ENCODE peak calls at places on chromosomes 2 and 18, in seven cellular contexts. One of them, this sample, is unnamed.

GRCh38 chr2:167954500-167954899 is 292.9 kb downstream of the STK39 start:
- DNase-seq in HepG2: no peak
- DNase-seq in lower leg skin: no peak
- DNase-seq in uterus: no peak
- DNase-seq in heart left ventricle: no peak
- DNase-seq in H54: no peak
- DNase-seq in spleen: no peak
- DNase-seq in this sample: no peak

GRCh38 chr2:95760839-95761525 is 169.2 kb downstream of the TRIM43 start:
- DNase-seq in lower leg skin: no peak
- DNase-seq in uterus: no peak
- DNase-seq in spleen: no peak
- DNase-seq in heart left ventricle: no peak
- DNase-seq in H54: peak
- DNase-seq in HepG2: no peak
- DNase-seq in this sample: no peak

GRCh38 chr2:202883987-202884675 is 12.6 kb upstream of the ICA1L start:
- DNase-seq in lower leg skin: no peak
- DNase-seq in uterus: no peak
- DNase-seq in heart left ventricle: no peak
- DNase-seq in spleen: no peak
- DNase-seq in HepG2: no peak
- DNase-seq in H54: no peak
- DNase-seq in this sample: peak

GRCh38 chr2:176291768-176292393 is 22.6 kb downstream of the MTX2 start:
- DNase-seq in lower leg skin: no peak
- DNase-seq in heart left ventricle: no peak
- DNase-seq in H54: no peak
- DNase-seq in spleen: no peak
- DNase-seq in HepG2: peak
- DNase-seq in uterus: no peak
- DNase-seq in this sample: no peak

GRCh38 chr18:3885209-3885792 is 435.3 kb downstream of the TGIF1 start:
- DNase-seq in HepG2: peak
- DNase-seq in uterus: no peak
- DNase-seq in lower leg skin: no peak
- DNase-seq in H54: no peak
- DNase-seq in spleen: no peak
- DNase-seq in heart left ventricle: no peak
- DNase-seq in this sample: no peak

GRCh38 chr18:49613741-49614151 is 51.9 kb downstream of the LIPG start:
- DNase-seq in heart left ventricle: no peak
- DNase-seq in lower leg skin: no peak
- DNase-seq in H54: no peak
- DNase-seq in spleen: no peak
- DNase-seq in uterus: no peak
- DNase-seq in HepG2: no peak
- DNase-seq in this sample: no peak

GRCh38 chr2:165868211-165868610 is 74.2 kb upstream of the GALNT3 start:
- DNase-seq in spleen: no peak
- DNase-seq in H54: no peak
- DNase-seq in heart left ventricle: no peak
- DNase-seq in HepG2: no peak
- DNase-seq in lower leg skin: no peak
- DNase-seq in uterus: no peak
- DNase-seq in this sample: peak

GRCh38 chr2:25514043-25514627 is 159.2 kb downstream of the DTNB start:
- DNase-seq in heart left ventricle: no peak
- DNase-seq in H54: no peak
- DNase-seq in uterus: no peak
- DNase-seq in lower leg skin: no peak
- DNase-seq in spleen: no peak
- DNase-seq in HepG2: no peak
- DNase-seq in this sample: peak

GRCh38 chr2:226973821-226974220 is 138.0 kb downstream of the RHBDD1 start:
- DNase-seq in heart left ventricle: no peak
- DNase-seq in uterus: no peak
- DNase-seq in spleen: no peak
- DNase-seq in H54: no peak
- DNase-seq in lower leg skin: no peak
- DNase-seq in HepG2: no peak
- DNase-seq in this sample: no peak

GRCh38 chr2:23351388-23352141 is 33.4 kb upstream of the KLHL29 start:
- DNase-seq in uterus: peak
- DNase-seq in lower leg skin: peak
- DNase-seq in spleen: peak
- DNase-seq in heart left ventricle: peak
- DNase-seq in HepG2: peak
- DNase-seq in H54: peak
- DNase-seq in this sample: peak

GRCh38 chr18:79581406-79581805 is 98.2 kb upstream of the CTDP1 start:
- DNase-seq in heart left ventricle: peak
- DNase-seq in HepG2: no peak
- DNase-seq in H54: no peak
- DNase-seq in lower leg skin: no peak
- DNase-seq in spleen: peak
- DNase-seq in uterus: peak
- DNase-seq in this sample: no peak

GRCh38 chr18:27656167-27656778 is 471.2 kb upstream of the CHST9 start:
- DNase-seq in uterus: no peak
- DNase-seq in HepG2: no peak
- DNase-seq in spleen: no peak
- DNase-seq in heart left ventricle: no peak
- DNase-seq in H54: no peak
- DNase-seq in lower leg skin: no peak
- DNase-seq in this sample: no peak

GRCh38 chr2:173087214-173087581 is 11.6 kb downstream of the MAP3K20 start:
- DNase-seq in HepG2: no peak
- DNase-seq in lower leg skin: no peak
- DNase-seq in heart left ventricle: no peak
- DNase-seq in spleen: no peak
- DNase-seq in uterus: no peak
- DNase-seq in H54: no peak
- DNase-seq in this sample: no peak

GRCh38 chr18:2223859-2224258 is 347.4 kb downstream of the METTL4 start:
- DNase-seq in lower leg skin: no peak
- DNase-seq in HepG2: peak
- DNase-seq in uterus: no peak
- DNase-seq in heart left ventricle: no peak
- DNase-seq in spleen: no peak
- DNase-seq in H54: no peak
- DNase-seq in this sample: peak

GRCh38 chr2:109217362-109218086 is 88.5 kb downstream of the SH3RF3 start:
- DNase-seq in HepG2: no peak
- DNase-seq in lower leg skin: no peak
- DNase-seq in H54: no peak
- DNase-seq in uterus: no peak
- DNase-seq in spleen: no peak
- DNase-seq in heart left ventricle: no peak
- DNase-seq in this sample: peak

GRCh38 chr18:6866552-6866951 is 137.0 kb downstream of the ARHGAP28 start:
- DNase-seq in uterus: no peak
- DNase-seq in HepG2: no peak
- DNase-seq in heart left ventricle: no peak
- DNase-seq in spleen: no peak
- DNase-seq in H54: no peak
- DNase-seq in lower leg skin: no peak
- DNase-seq in this sample: peak

GRCh38 chr2:172919732-172920131 is 155.9 kb upstream of the MAP3K20 start:
- DNase-seq in H54: no peak
- DNase-seq in lower leg skin: no peak
- DNase-seq in heart left ventricle: no peak
- DNase-seq in spleen: no peak
- DNase-seq in HepG2: no peak
- DNase-seq in uterus: no peak
- DNase-seq in this sample: no peak

GRCh38 chr18:23021625-23022024 is 88.5 kb downstream of the RBBP8 start:
- DNase-seq in lower leg skin: no peak
- DNase-seq in H54: no peak
- DNase-seq in uterus: no peak
- DNase-seq in heart left ventricle: no peak
- DNase-seq in HepG2: no peak
- DNase-seq in spleen: no peak
- DNase-seq in this sample: no peak

GRCh38 chr18:23020555-23021294 is 87.6 kb downstream of the RBBP8 start:
- DNase-seq in uterus: no peak
- DNase-seq in heart left ventricle: no peak
- DNase-seq in H54: no peak
- DNase-seq in lower leg skin: no peak
- DNase-seq in HepG2: no peak
- DNase-seq in spleen: no peak
- DNase-seq in this sample: no peak
- TF ChIP-seq POLR2A in uterus: no peak
- TF ChIP-seq POLR2A in heart left ventricle: no peak
- TF ChIP-seq POLR2A in H54: no peak
- TF ChIP-seq POLR2A in lower leg skin: no peak
- TF ChIP-seq POLR2A in HepG2: no peak
- TF ChIP-seq POLR2A in spleen: no peak
- TF ChIP-seq POLR2A in this sample: no peak

GRCh38 chr2:238425505-238425978 is 1.2 kb upstream of the ASB1 start:
- DNase-seq in uterus: no peak
- DNase-seq in H54: no peak
- DNase-seq in lower leg skin: no peak
- DNase-seq in spleen: no peak
- DNase-seq in HepG2: no peak
- DNase-seq in heart left ventricle: no peak
- DNase-seq in this sample: no peak

GRCh38 chr2:238425979-238426567 is 654 bp upstream of the ASB1 start:
- DNase-seq in H54: peak
- DNase-seq in spleen: peak
- DNase-seq in uterus: no peak
- DNase-seq in heart left ventricle: no peak
- DNase-seq in lower leg skin: no peak
- DNase-seq in HepG2: peak
- DNase-seq in this sample: no peak

GRCh38 chr2:238427435-238428162 is 872 bp downstream of the ASB1 start:
- DNase-seq in uterus: no peak
- DNase-seq in spleen: peak
- DNase-seq in H54: no peak
- DNase-seq in heart left ventricle: no peak
- DNase-seq in lower leg skin: no peak
- DNase-seq in HepG2: no peak
- DNase-seq in this sample: peak

GRCh38 chr2:238428866-238429265 is 2.1 kb downstream of the ASB1 start:
- DNase-seq in uterus: no peak
- DNase-seq in heart left ventricle: no peak
- DNase-seq in H54: no peak
- DNase-seq in HepG2: no peak
- DNase-seq in lower leg skin: no peak
- DNase-seq in spleen: no peak
- DNase-seq in this sample: no peak

DNA sequence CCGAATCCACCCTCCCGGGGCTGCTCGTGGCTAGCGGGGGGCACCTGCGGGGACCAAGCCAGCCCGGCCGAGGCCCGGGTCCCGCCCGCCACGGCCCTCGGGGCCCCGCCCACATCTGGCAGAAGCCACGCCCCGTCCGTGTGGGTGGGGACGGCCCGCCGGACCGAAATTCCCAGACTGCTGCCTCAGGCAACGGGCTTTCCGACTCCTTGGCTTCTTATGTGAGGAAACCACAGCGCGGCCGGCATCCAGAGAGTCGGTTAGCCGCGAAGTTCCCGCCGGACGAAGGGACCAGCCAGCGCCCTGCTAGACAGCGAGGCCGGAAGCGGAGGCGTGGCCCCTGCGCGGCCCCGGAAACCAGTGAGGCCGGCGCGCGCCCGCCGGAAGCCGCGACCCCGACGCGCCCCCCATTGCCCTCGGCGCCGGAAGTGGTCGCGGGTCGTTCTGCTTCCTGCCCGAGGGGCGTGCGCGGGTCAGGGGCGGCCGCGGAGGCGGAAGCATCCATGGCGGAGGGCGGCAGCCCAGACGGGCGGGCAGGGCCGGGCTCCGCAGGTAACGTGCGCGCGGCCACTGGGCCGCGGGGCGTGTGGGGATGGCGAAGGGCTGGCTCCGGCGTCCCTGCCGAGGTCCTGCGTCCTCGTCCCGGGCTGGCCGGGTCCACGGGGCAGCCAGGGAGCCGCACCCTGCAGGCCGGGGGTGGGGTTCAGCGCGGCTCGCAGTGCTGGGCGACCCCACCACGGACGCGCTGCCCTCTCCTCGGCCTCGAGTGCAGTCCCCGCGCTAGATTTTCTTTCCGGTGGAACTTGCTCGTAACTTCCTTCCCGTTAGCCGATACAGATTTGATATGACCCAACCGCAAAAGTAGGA is at the start of gene ASB1:
- DNase-seq in H54: peak
- DNase-seq in lower leg skin: peak
- DNase-seq in spleen: peak
- DNase-seq in heart left ventricle: peak
- DNase-seq in HepG2: peak
- DNase-seq in uterus: peak
- DNase-seq in this sample: peak
- TF ChIP-seq POLR2A in H54: peak
- TF ChIP-seq POLR2A in lower leg skin: no peak
- TF ChIP-seq POLR2A in spleen: peak
- TF ChIP-seq POLR2A in heart left ventricle: peak
- TF ChIP-seq POLR2A in HepG2: peak
- TF ChIP-seq POLR2A in uterus: no peak
- TF ChIP-seq POLR2A in this sample: peak

GRCh38 chr2:230925879-230926765 is 1.1 kb upstream of the GPR55 start:
- DNase-seq in spleen: peak
- DNase-seq in heart left ventricle: no peak
- DNase-seq in lower leg skin: no peak
- DNase-seq in HepG2: no peak
- DNase-seq in uterus: no peak
- DNase-seq in H54: no peak
- DNase-seq in this sample: no peak
- TF ChIP-seq POLR2A in spleen: no peak
- TF ChIP-seq POLR2A in heart left ventricle: no peak
- TF ChIP-seq POLR2A in lower leg skin: no peak
- TF ChIP-seq POLR2A in HepG2: no peak
- TF ChIP-seq POLR2A in uterus: no peak
- TF ChIP-seq POLR2A in H54: no peak
- TF ChIP-seq POLR2A in this sample: no peak

DNA sequence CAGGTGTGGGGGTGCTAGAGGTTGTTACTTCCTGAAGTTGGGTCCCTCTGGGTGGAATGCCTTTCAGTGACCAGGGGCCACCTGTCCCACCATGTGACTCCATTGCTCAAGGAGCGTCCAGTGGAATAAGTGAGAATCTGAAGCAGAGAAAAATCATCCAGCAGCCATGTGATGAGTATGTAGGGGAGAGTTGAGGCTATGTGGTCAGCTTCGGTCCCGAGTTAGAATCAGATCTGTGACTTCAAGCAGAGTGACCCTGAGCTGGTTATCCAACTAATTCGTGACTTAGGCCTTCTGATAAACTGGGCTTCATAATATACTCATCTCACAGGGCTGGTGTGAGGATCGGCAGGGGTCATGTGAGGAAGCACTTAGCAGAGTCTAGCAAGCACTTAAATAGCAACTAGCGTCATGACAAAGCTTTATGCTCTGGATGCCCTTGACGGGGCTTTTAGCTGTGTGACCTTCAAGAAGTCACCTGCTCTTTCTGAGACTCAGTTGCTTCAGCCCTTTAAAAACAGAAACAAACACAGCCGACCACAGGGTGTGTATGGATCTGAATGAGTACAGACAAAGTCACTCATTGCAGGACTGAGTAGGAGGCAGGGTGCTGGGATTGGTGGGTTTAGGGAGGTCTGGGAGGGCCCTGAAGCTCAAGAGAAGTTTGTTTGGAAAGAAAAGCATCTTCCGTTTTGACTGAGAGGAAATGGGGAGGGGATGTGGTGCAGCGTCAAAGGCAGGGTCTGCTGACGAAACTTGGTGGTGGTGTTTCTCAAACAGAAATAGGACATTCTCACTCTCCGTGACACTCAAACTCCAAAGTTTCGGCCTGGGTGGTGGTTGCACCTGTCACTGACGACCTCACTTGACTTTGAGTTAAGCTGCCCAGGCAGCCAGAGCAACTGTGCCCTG is 264.0 kb upstream of the CXCR4 start:
- DNase-seq in spleen: peak
- DNase-seq in heart left ventricle: no peak
- DNase-seq in H54: no peak
- DNase-seq in uterus: no peak
- DNase-seq in lower leg skin: no peak
- DNase-seq in HepG2: no peak
- DNase-seq in this sample: no peak
- TF ChIP-seq POLR2A in spleen: no peak
- TF ChIP-seq POLR2A in heart left ventricle: no peak
- TF ChIP-seq POLR2A in H54: no peak
- TF ChIP-seq POLR2A in uterus: no peak
- TF ChIP-seq POLR2A in lower leg skin: no peak
- TF ChIP-seq POLR2A in HepG2: no peak
- TF ChIP-seq POLR2A in this sample: no peak

This sample was measured in endothelial cell of umbilical vein.